ENCODE peak calls at places on chromosomes 3 and 15, in six cellular contexts. One of them, this sample, is unnamed.
A peak's percentile ranks its signal among the peaks of the same experiment; 100 is the strongest.

GRCh38 chr15:79307251-79307650 is 3.7 kb upstream of the TMED3 start:
- DNase-seq in GM23248: no peak
- DNase-seq in psoas muscle: no peak
- DNase-seq in mesenchymal stem cell: no peak
- DNase-seq in sigmoid colon: no peak
- DNase-seq in PC-3: no peak
- DNase-seq in this sample: no peak

GRCh38 chr15:62163397-62163796 is 1.7 kb downstream of the C2CD4B start:
- DNase-seq in GM23248: no peak
- DNase-seq in psoas muscle: no peak
- DNase-seq in mesenchymal stem cell: no peak
- DNase-seq in sigmoid colon: no peak
- DNase-seq in PC-3: no peak
- DNase-seq in this sample: no peak

GRCh38 chr15:101368868-101369642 is 74.0 kb upstream of the SNRPA1 start:
- DNase-seq in GM23248: no peak
- DNase-seq in psoas muscle: peak; percentile 55
- DNase-seq in mesenchymal stem cell: no peak
- DNase-seq in sigmoid colon: no peak
- DNase-seq in PC-3: no peak
- DNase-seq in this sample: peak; percentile 53

GRCh38 chr3:143366672-143367071 is 247.1 kb downstream of the CHST2 start:
- DNase-seq in GM23248: no peak
- DNase-seq in psoas muscle: no peak
- DNase-seq in mesenchymal stem cell: no peak
- DNase-seq in sigmoid colon: no peak
- DNase-seq in PC-3: no peak
- DNase-seq in this sample: no peak

GRCh38 chr3:184486614-184487013 is 75.0 kb upstream of the EPHB3 start:
- DNase-seq in GM23248: no peak
- DNase-seq in psoas muscle: no peak
- DNase-seq in mesenchymal stem cell: no peak
- DNase-seq in sigmoid colon: no peak
- DNase-seq in PC-3: no peak
- DNase-seq in this sample: no peak

GRCh38 chr3:14774431-14774830 is 44.3 kb upstream of the FGD5 start:
- DNase-seq in GM23248: no peak
- DNase-seq in psoas muscle: no peak
- DNase-seq in mesenchymal stem cell: no peak
- DNase-seq in sigmoid colon: peak; percentile 39
- DNase-seq in PC-3: no peak
- DNase-seq in this sample: no peak

GRCh38 chr3:18489939-18490338 is 64.8 kb upstream of the SATB1 start:
- DNase-seq in GM23248: no peak
- DNase-seq in psoas muscle: no peak
- DNase-seq in mesenchymal stem cell: no peak
- DNase-seq in sigmoid colon: no peak
- DNase-seq in PC-3: no peak
- DNase-seq in this sample: no peak

GRCh38 chr15:68609618-68610017 is 30.8 kb downstream of the CORO2B start:
- DNase-seq in GM23248: peak; percentile 47
- DNase-seq in psoas muscle: peak; percentile 95
- DNase-seq in mesenchymal stem cell: peak; percentile 70
- DNase-seq in sigmoid colon: peak; percentile 91
- DNase-seq in PC-3: no peak
- DNase-seq in this sample: peak; percentile 76

GRCh38 chr15:52098328-52098727 is 14.2 kb downstream of the BCL2L10 start:
- DNase-seq in GM23248: no peak
- DNase-seq in psoas muscle: no peak
- DNase-seq in mesenchymal stem cell: peak; percentile 35
- DNase-seq in sigmoid colon: no peak
- DNase-seq in PC-3: no peak
- DNase-seq in this sample: no peak

GRCh38 chr15:80142646-80143045 is 10.2 kb upstream of the FAH start:
- DNase-seq in GM23248: no peak
- DNase-seq in psoas muscle: no peak
- DNase-seq in mesenchymal stem cell: no peak
- DNase-seq in sigmoid colon: no peak
- DNase-seq in PC-3: no peak
- DNase-seq in this sample: no peak

GRCh38 chr3:10941972-10942371 is 50.6 kb upstream of the SLC6A1 start:
- DNase-seq in GM23248: peak; percentile 19
- DNase-seq in psoas muscle: no peak
- DNase-seq in mesenchymal stem cell: no peak
- DNase-seq in sigmoid colon: no peak
- DNase-seq in PC-3: peak; percentile 68
- DNase-seq in this sample: no peak

GRCh38 chr3:46289551-46289950 is 47.3 kb downstream of the CCR3 start:
- DNase-seq in GM23248: no peak
- DNase-seq in psoas muscle: no peak
- DNase-seq in mesenchymal stem cell: no peak
- DNase-seq in sigmoid colon: no peak
- DNase-seq in PC-3: no peak
- DNase-seq in this sample: no peak
- H3K4me1 ChIP-seq in GM23248: no peaks in the 10 kb centered on the region
- H3K4me1 ChIP-seq in psoas muscle: no peaks in the 10 kb centered on the region
- H3K4me1 ChIP-seq in mesenchymal stem cell: no peaks in the 10 kb centered on the region
- H3K4me1 ChIP-seq in sigmoid colon: no peaks in the 10 kb centered on the region
- H3K4me1 ChIP-seq in PC-3: peaks cover 10% of the 10 kb centered on the region
- H3K4me1 ChIP-seq in this sample: no peaks in the 10 kb centered on the region

DNA sequence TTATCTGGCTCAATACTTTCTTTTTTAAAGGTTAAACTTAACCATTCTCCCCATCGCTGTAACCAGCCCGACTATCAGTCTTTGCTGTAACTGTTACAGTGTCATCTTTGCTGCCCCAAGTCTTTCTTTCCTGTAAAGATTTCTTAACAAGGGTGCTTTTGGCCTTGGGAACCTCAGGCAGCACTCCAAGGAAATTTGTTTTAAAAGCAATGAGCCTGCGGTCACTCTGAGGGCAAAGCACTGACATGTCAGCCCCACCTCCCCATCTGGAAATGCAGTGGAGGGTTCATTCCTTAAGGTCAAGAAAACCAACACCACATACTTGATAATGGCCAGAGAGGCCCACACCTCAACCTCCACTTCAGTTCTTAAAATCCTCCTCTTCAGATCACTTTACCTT is 3.2 kb downstream of the TRANK1 start:
- DNase-seq in GM23248: no peak
- DNase-seq in psoas muscle: no peak
- DNase-seq in mesenchymal stem cell: peak; percentile 45
- DNase-seq in sigmoid colon: no peak
- DNase-seq in PC-3: no peak
- DNase-seq in this sample: no peak
- H3K4me3 ChIP-seq in GM23248: no peak overlapping the region
- H3K4me3 ChIP-seq in psoas muscle: no peak overlapping the region
- H3K4me3 ChIP-seq in mesenchymal stem cell: peak overlapping the region; percentile 2
- H3K4me3 ChIP-seq in sigmoid colon: no peak overlapping the region
- H3K4me3 ChIP-seq in PC-3: no peak overlapping the region
- H3K4me3 ChIP-seq in this sample: no peak overlapping the region

GRCh38 chr3:187186375-187186774 is 10.9 kb upstream of the RTP1 start:
- DNase-seq in GM23248: no peak
- DNase-seq in psoas muscle: no peak
- DNase-seq in mesenchymal stem cell: no peak
- DNase-seq in sigmoid colon: no peak
- DNase-seq in PC-3: no peak
- DNase-seq in this sample: no peak
- H3K4me1 ChIP-seq in GM23248: peaks cover 46% of the 10 kb centered on the region
- H3K4me1 ChIP-seq in psoas muscle: peaks cover 24% of the 10 kb centered on the region
- H3K4me1 ChIP-seq in mesenchymal stem cell: peaks cover 4% of the 10 kb centered on the region
- H3K4me1 ChIP-seq in sigmoid colon: peaks cover 53% of the 10 kb centered on the region
- H3K4me1 ChIP-seq in PC-3: peaks cover 35% of the 10 kb centered on the region
- H3K4me1 ChIP-seq in this sample: peaks cover 59% of the 10 kb centered on the region

DNA sequence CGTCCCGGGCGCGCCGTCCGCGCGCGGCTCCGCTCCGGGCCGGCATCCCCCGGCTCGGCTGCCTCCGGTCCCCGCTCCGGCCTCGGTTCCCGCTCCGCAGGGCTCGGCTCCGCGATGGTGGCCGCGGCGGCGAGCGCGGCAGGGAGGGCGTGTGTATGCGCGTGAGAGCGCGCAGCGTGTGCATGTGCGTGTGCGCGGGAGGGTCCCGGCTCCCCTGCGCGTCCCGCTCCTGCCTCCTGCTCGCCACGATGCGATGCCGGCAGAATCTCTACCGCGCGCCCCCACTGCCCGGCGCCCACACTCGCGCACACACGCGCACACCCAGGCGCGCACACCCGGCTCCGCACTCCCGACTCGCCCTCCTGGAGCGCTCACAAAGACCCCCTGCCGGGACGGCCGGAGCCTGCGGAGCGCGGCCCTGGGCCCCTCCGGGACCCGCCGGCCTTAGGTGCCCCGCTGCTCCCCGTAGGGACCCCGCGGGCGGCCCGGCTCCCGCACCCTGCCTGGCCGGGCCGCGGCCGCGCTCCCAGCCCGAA is 186.6 kb upstream of the LINGO1 start:
- DNase-seq in GM23248: peak; percentile 22
- DNase-seq in psoas muscle: no peak
- DNase-seq in mesenchymal stem cell: no peak
- DNase-seq in sigmoid colon: no peak
- DNase-seq in PC-3: no peak
- DNase-seq in this sample: no peak
- H3K4me3 ChIP-seq in GM23248: peak overlapping the region; percentile 35
- H3K4me3 ChIP-seq in psoas muscle: peak overlapping the region; percentile 61
- H3K4me3 ChIP-seq in mesenchymal stem cell: no peak overlapping the region
- H3K4me3 ChIP-seq in sigmoid colon: peak overlapping the region; percentile 44
- H3K4me3 ChIP-seq in PC-3: no peak overlapping the region
- H3K4me3 ChIP-seq in this sample: peak overlapping the region; percentile 28

This sample was measured in heart right ventricle.